ENCODE peak calls at places on chromosomes 16 and 17, in five cellular contexts. U, A, S, Q and M are unnamed samples.

GRCh38 chr17:58520843-58521430 is 6.5 kb upstream of the MTMR4 start:
- DNase-seq in U (peak; percentile 22), A (no peak), Q (peak; percentile 37), S (no peak), M (peak; percentile 54)

GRCh38 chr16:89155184-89155679 is 16.3 kb upstream of the CDH15 start:
- DNase-seq in S (peak; percentile 66), Q (no peak), U (peak; percentile 84), A (peak; percentile 43), M (no peak)

GRCh38 chr17:36641877-36642845 is 40.8 kb downstream of the MRM1 start:
- DNase-seq in A (no peak), Q (no peak), U (no peak), S (no peak), M (peak; percentile 50)

GRCh38 chr17:57407287-57408063 is 151.2 kb downstream of the MSI2 start:
- DNase-seq in A (no peak), S (no peak), U (no peak), Q (no peak), M (no peak)

GRCh38 chr16:19860146-19861030 is 24.3 kb downstream of the GPRC5B start:
- DNase-seq in Q (no peak), S (no peak), U (peak; percentile 21), A (no peak), M (no peak)

GRCh38 chr16:80591071-80591935 is 50.5 kb downstream of the DYNLRB2 start:
- DNase-seq in S (no peak), Q (no peak), U (no peak), A (no peak), M (no peak)

GRCh38 chr17:700504-701094 is 14.0 kb downstream of the VPS53 start:
- DNase-seq in A (no peak), U (peak; percentile 40), Q (no peak), S (no peak), M (no peak)

GRCh38 chr17:76781056-76781982 is 43.4 kb downstream of the MFSD11 start:
- DNase-seq in U (no peak), Q (no peak), S (no peak), A (no peak), M (no peak)

GRCh38 chr16:57910726-57911125 is 60.2 kb downstream of the CNGB1 start:
- DNase-seq in S (no peak), Q (no peak), A (no peak), U (no peak), M (no peak)

GRCh38 chr16:57903656-57904055 is 67.3 kb downstream of the CNGB1 start:
- DNase-seq in A (no peak), U (no peak), S (no peak), Q (no peak), M (no peak)

GRCh38 chr16:57908409-57908987 is 62.4 kb downstream of the CNGB1 start:
- DNase-seq in Q (no peak), A (no peak), S (no peak), U (no peak), M (no peak)

GRCh38 chr16:57904101-57904500 is 66.8 kb downstream of the CNGB1 start:
- DNase-seq in S (no peak), Q (no peak), A (no peak), U (no peak), M (no peak)

DNA sequence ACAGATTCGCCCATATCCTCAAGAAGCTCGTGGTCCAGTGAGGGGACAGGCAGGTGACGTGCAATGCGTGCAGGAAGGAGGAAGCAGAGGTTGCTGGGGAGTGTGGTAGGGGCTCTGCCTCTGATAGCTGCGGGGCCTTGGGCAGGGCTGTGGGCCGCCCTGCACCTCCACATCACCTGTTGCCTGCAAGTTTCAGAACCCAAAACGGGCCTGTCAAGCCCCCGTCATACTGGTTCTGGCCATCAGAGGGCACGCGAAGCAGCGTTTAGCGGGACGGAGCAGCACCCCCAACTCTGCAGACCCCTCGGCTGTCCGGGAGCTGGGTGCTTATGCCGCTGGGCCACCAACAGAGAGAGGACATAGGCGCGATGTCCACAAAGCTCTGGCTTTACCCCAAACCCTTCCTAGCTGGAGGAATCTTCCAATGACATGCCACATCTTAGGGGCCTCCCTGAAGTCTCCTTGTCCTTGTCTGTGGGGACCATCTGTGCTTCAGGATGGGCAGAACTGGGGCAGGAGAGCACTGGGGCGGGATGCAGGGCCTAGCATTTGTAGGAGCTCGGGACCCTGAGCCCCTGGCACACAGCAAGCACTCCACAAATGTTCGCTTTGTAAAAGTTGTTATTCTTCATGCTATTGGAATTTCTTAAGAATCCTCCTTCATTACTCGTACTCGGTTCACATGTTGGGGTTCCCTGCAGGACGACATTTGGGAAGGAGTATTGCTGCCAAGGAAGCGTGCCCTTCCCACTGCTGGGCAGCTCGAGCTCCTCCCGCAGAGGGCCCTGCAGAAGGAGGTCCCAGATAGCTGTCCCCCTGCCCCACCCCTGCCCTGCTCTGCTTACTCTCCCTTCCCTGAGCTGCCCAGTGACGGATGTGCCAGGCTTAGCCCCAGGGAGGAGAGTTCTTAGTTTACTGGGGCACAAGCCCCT is 64.3 kb downstream of the CNGB1 start:
- DNase-seq in S (no peak), Q (peak; percentile 48), A (no peak), U (peak; percentile 23), M (no peak)
- TF ChIP-seq CTCF in S (peak; percentile 25), Q (peak; percentile 35), A (peak; percentile 69), U (peak; percentile 56), M (no peak)

GRCh38 chr17:7844292-7845154 is 10.3 kb upstream of the TMEM88 start:
- DNase-seq in A (peak; percentile 76), Q (peak; percentile 91), S (peak; percentile 93), U (peak; percentile 94), M (peak; percentile 87)
- TF ChIP-seq CTCF in A (peak; percentile 40), Q (no peak), S (no peak), U (no peak), M (no peak)

DNA sequence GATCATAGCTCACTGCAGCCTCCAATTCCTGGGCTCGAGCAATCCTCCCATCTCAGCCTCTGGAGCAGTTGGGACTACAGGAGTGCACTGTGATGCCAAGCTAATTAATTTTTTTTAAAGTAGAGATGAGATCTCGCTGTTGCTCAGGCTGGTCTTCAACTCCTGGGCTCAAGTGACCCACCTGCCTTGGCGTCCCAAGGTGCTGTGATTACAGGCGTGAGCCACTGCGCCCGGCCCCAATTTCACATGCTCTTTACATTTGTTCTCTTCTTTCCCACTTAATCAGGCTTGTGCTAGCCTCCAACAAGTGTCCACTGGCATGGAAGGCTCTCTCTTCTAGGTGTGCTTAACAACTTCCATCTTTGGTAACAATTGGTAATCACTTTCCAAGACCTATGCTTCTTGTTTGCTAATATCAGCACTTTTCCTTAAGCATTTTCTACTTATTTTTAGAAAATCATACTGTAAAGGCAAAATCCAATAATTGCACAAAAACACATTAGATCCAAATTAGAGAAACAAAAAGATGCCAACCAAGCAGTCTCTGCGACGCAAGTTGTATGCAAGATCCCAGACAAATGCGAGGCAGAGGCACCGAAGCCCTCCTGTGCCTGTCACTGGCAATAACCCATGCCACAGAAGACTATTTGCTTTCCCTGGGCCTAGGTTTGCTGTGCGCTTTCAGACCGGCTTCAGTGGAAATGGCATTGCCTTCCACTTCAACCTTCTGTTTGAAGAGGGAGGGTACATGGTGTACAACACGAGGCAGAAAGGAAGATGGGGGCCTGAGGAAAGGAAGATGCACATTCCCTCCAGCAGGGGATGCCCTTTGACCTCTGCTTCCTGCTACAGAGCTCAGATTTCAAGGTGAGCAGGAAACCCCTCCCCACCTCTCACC is 52.6 kb downstream of the NOS2 start:
- DNase-seq in U (no peak), S (no peak), A (no peak), Q (no peak), M (no peak)
- TF ChIP-seq CTCF in U (peak; percentile 34), S (no peak), A (no peak), Q (no peak), M (peak; percentile 52)

GRCh38 chr17:47789611-47790520 is 31.7 kb downstream of the OSBPL7 start:
- DNase-seq in A (no peak), U (peak; percentile 42), S (no peak), Q (no peak), M (peak; percentile 77)
- TF ChIP-seq CTCF in A (peak; percentile 67), U (peak; percentile 54), S (peak; percentile 22), Q (peak; percentile 52), M (no peak)

DNA sequence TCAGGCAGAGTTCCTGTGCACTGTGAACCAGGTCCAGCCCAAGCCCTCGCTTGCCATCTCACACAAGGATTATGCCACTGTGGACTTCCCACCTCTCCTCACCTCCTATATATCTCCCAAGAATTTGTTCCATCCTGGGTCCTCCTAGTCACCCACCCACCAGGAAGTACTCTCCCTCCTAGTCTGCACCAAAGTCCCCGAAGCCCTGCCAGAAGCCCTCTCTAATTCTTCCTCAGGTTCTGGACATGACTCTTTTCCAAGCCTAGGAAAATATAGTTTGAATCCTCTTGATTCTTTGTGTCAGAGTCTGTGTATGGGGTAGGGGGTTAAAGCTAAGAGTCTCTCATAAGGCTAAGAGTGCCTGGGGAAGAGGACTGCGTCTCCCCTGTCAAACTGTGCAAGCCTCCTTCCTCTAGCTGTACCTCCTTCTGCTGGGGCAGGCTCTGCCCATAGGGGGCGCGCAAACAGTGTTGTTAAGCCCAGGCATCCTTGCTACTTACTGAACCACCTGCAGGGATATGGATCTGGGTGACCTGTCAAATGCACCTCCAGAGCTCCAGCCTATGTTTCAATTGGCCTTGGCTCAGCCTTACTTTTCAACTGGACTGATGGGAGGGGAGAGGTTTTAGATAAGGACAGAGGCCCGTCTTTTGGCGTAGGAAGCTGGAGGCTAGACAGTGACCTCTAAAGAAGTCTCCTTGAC is 16.6 kb upstream of the DLX4 start:
- DNase-seq in U (peak; percentile 51), Q (peak; percentile 66), A (peak; percentile 45), S (peak; percentile 84), M (peak; percentile 93)
- TF ChIP-seq CTCF in U (peak; percentile 86), Q (peak; percentile 66), A (peak; percentile 47), S (peak; percentile 74), M (peak; percentile 81)

DNA sequence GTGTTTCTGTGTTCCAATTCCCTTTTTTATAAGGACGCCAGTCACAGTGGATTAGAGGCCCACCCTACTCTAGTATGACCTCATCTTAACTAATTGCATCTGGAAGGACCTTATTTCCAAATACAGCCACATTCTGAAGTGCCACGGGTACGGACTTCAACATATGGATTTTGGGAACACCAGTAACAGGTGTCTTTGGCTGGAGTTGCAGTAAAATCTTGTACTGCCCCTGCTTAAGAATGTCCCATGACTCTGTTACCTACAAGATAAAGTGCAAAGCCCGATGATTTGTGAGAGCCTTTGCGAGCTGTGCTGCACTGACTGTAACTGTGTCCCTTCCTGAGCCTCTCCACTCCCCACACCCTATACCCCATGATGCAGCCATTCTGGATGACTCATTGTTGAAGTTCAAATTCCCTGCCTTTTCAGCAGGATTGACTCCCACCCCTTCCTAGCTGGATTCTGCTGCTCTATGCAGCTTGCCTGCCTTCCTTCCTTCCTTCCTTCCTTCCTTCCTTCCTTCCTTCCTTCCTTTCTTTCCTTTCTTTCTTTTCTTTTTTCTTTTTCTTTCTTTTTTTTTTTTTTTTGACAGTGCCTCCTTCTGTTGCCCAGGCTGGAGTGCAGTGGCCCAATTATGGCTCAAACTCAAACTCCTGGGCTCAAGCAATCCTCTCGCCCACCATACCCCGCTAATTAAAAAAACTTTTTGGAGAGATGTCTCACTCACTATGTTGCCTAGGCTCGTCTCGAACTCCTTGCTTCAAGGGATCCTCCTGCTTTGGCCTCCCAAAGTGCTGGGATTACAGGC is 2.1 kb downstream of the HCRT start:
- DNase-seq in A (no peak), S (no peak), U (peak; percentile 6), Q (no peak), M (no peak)
- TF ChIP-seq CTCF in A (no peak), S (no peak), U (no peak), Q (peak; percentile 9), M (no peak)